ENCODE peak calls at places on chromosomes 6 and 20, in eight cellular contexts. Q is HT-29, G is KBM-7, W is left lobe of liver, M is epithelial cell of proximal tubule, F is fibroblast of mammary gland, U is GM12865, I is dermis microvascular lymphatic vessel endothelial cell. E is an unnamed sample.

GRCh38 chr20:23078351-23078993 is 7.7 kb downstream of the CD93 start:
- DNase-seq in F (peak), I (no peak), M (peak), W (no peak), Q (no peak), U (no peak), G (no peak), E (peak)

GRCh38 chr6:37851997-37852524 is 32.5 kb downstream of the ZFAND3 start:
- DNase-seq in F (no peak), M (no peak), Q (no peak), W (no peak), U (no peak), I (no peak), G (no peak), E (no peak)

GRCh38 chr6:28207244-28208179 is 17.6 kb upstream of the ZSCAN9 start:
- DNase-seq in W (no peak), G (peak), M (no peak), U (peak), I (peak), F (peak), Q (peak), E (peak)

GRCh38 chr20:48763183-48764030 is 64.4 kb downstream of the PREX1 start:
- DNase-seq in F (no peak), M (no peak), G (no peak), I (peak), Q (no peak), W (no peak), U (no peak), E (peak)

GRCh38 chr6:81766482-81767069 is 14.1 kb upstream of the TENT5A start:
- DNase-seq in I (peak), G (peak), U (no peak), M (peak), F (peak), W (no peak), Q (peak), E (no peak)

GRCh38 chr6:39821014-39821738 is 29.0 kb downstream of the DAAM2 start:
- DNase-seq in W (no peak), I (no peak), Q (no peak), U (no peak), G (no peak), M (no peak), F (peak), E (no peak)

GRCh38 chr6:12288211-12288618 is 1.9 kb upstream of the EDN1 start:
- DNase-seq in F (no peak), I (no peak), Q (no peak), G (no peak), W (no peak), M (no peak), U (no peak), E (no peak)

GRCh38 chr20:57473246-57474042 is 51.5 kb downstream of the CTCFL start:
- DNase-seq in F (no peak), M (no peak), I (peak), Q (no peak), G (peak), U (peak), W (peak), E (peak)

GRCh38 chr6:128069180-128069579 is 168.3 kb upstream of the THEMIS start:
- DNase-seq in G (no peak), M (no peak), W (no peak), F (peak), U (no peak), I (no peak), Q (no peak), E (no peak)

GRCh38 chr6:154590770-154591169 is 80.3 kb upstream of the CNKSR3 start:
- DNase-seq in G (no peak), M (no peak), W (no peak), U (no peak), Q (peak), I (no peak), F (no peak), E (no peak)

GRCh38 chr6:33781105-33781975 is 7.6 kb downstream of the LEMD2 start:
- DNase-seq in M (peak), W (no peak), Q (no peak), G (no peak), F (no peak), I (peak), U (no peak), E (peak)

GRCh38 chr6:156731436-156731835 is 45.7 kb upstream of the ARID1B start:
- DNase-seq in W (no peak), Q (no peak), U (no peak), G (no peak), F (peak), M (no peak), I (no peak), E (peak)

GRCh38 chr6:28004350-28005123 is 47.5 kb downstream of the OR2B6 start:
- DNase-seq in F (no peak), G (no peak), W (no peak), M (no peak), U (no peak), I (no peak), Q (no peak), E (no peak)

GRCh38 chr6:4282926-4283325 is 147.6 kb upstream of the ECI2 start:
- DNase-seq in U (no peak), M (no peak), F (no peak), G (no peak), I (no peak), W (no peak), Q (no peak), E (no peak)

GRCh38 chr6:134826889-134827737 is 122.8 kb downstream of the ALDH8A1 start:
- DNase-seq in U (peak), F (peak), W (peak), I (no peak), M (no peak), Q (no peak), G (no peak), E (peak)

GRCh38 chr20:17468073-17468840 is 62.9 kb downstream of the BFSP1 start:
- DNase-seq in M (no peak), W (no peak), Q (no peak), U (no peak), G (no peak), I (no peak), F (no peak), E (no peak)

GRCh38 chr20:45036044-45036755 is 64.7 kb downstream of the KCNS1 start:
- DNase-seq in Q (no peak), W (no peak), M (no peak), F (peak), G (no peak), U (no peak), I (peak), E (peak)

GRCh38 chr20:23995905-23996666 is 7.5 kb upstream of the GGTLC1 start:
- DNase-seq in I (peak), Q (peak), M (no peak), W (peak), U (peak), F (peak), G (peak), E (peak)

GRCh38 chr6:44230034-44230675 is 6.8 kb downstream of the SLC29A1 start:
- DNase-seq in Q (no peak), G (no peak), F (no peak), U (no peak), W (no peak), M (no peak), I (no peak), E (no peak)

GRCh38 chr6:3324262-3324942 is 65.7 kb downstream of the PSMG4 start:
- DNase-seq in Q (no peak), G (no peak), M (peak), U (peak), W (no peak), F (peak), I (peak), E (peak)

GRCh38 chr6:97059473-97059872 is 134.9 kb downstream of the KLHL32 start:
- DNase-seq in I (peak), W (no peak), Q (peak), U (peak), M (no peak), F (peak), G (peak), E (peak)

GRCh38 chr20:373171-373890 is 7.2 kb upstream of the TRIB3 start:
- DNase-seq in G (peak), M (no peak), F (peak), I (peak), W (no peak), Q (no peak), U (no peak), E (peak)